ENCODE peak calls at places on chromosome 15, in ten cellular contexts. One of them, this sample, is unnamed.

GRCh38 chr15:78533331-78533730 is 6.9 kb upstream of the PSMA4 start:
- DNase-seq in activated CD8-positive, alpha-beta T cell treated with anti-CD3 and anti-CD28 coated beads, Interleukin-2, amount 10 ng/mL, durations not matched to agents 7 days and 5 days: no peak
- DNase-seq in ELF-1: no peak
- DNase-seq in esophagus squamous epithelium: no peak
- DNase-seq in GM12891: no peak
- DNase-seq in breast epithelium: no peak
- DNase-seq in activated CD4-positive, alpha-beta T cell treated with anti-CD3 and anti-CD28 coated beads for 48 hours: no peak
- DNase-seq in AG08395: no peak
- DNase-seq in fibroblast of lung: no peak
- DNase-seq in choroid plexus epithelial cell: no peak
- DNase-seq in this sample: no peak

GRCh38 chr15:67026171-67026967 is 39.0 kb upstream of the SMAD3 start:
- DNase-seq in activated CD8-positive, alpha-beta T cell treated with anti-CD3 and anti-CD28 coated beads, Interleukin-2, amount 10 ng/mL, durations not matched to agents 7 days and 5 days: no peak
- DNase-seq in ELF-1: no peak
- DNase-seq in esophagus squamous epithelium: no peak
- DNase-seq in GM12891: no peak
- DNase-seq in breast epithelium: no peak
- DNase-seq in activated CD4-positive, alpha-beta T cell treated with anti-CD3 and anti-CD28 coated beads for 48 hours: no peak
- DNase-seq in AG08395: no peak
- DNase-seq in fibroblast of lung: no peak
- DNase-seq in choroid plexus epithelial cell: no peak
- DNase-seq in this sample: no peak

GRCh38 chr15:63971427-63971805 is 74.9 kb downstream of the DAPK2 start:
- DNase-seq in activated CD8-positive, alpha-beta T cell treated with anti-CD3 and anti-CD28 coated beads, Interleukin-2, amount 10 ng/mL, durations not matched to agents 7 days and 5 days: peak
- DNase-seq in ELF-1: peak
- DNase-seq in esophagus squamous epithelium: no peak
- DNase-seq in GM12891: no peak
- DNase-seq in breast epithelium: no peak
- DNase-seq in activated CD4-positive, alpha-beta T cell treated with anti-CD3 and anti-CD28 coated beads for 48 hours: peak
- DNase-seq in AG08395: no peak
- DNase-seq in fibroblast of lung: no peak
- DNase-seq in choroid plexus epithelial cell: no peak
- DNase-seq in this sample: no peak

GRCh38 chr15:53978248-53978906 is at the start of gene UNC13C:
- DNase-seq in activated CD8-positive, alpha-beta T cell treated with anti-CD3 and anti-CD28 coated beads, Interleukin-2, amount 10 ng/mL, durations not matched to agents 7 days and 5 days: no peak
- DNase-seq in ELF-1: peak
- DNase-seq in esophagus squamous epithelium: no peak
- DNase-seq in GM12891: no peak
- DNase-seq in breast epithelium: peak
- DNase-seq in activated CD4-positive, alpha-beta T cell treated with anti-CD3 and anti-CD28 coated beads for 48 hours: peak
- DNase-seq in AG08395: no peak
- DNase-seq in fibroblast of lung: no peak
- DNase-seq in choroid plexus epithelial cell: no peak
- DNase-seq in this sample: peak

GRCh38 chr15:59685737-59686297 is 3.3 kb downstream of the BNIP2 start:
- DNase-seq in activated CD8-positive, alpha-beta T cell treated with anti-CD3 and anti-CD28 coated beads, Interleukin-2, amount 10 ng/mL, durations not matched to agents 7 days and 5 days: no peak
- DNase-seq in ELF-1: no peak
- DNase-seq in esophagus squamous epithelium: no peak
- DNase-seq in GM12891: no peak
- DNase-seq in breast epithelium: no peak
- DNase-seq in activated CD4-positive, alpha-beta T cell treated with anti-CD3 and anti-CD28 coated beads for 48 hours: no peak
- DNase-seq in AG08395: peak
- DNase-seq in fibroblast of lung: peak
- DNase-seq in choroid plexus epithelial cell: peak
- DNase-seq in this sample: no peak

GRCh38 chr15:37585966-37586656 is 348.3 kb upstream of the TMCO5A start:
- DNase-seq in activated CD8-positive, alpha-beta T cell treated with anti-CD3 and anti-CD28 coated beads, Interleukin-2, amount 10 ng/mL, durations not matched to agents 7 days and 5 days: no peak
- DNase-seq in ELF-1: no peak
- DNase-seq in esophagus squamous epithelium: no peak
- DNase-seq in GM12891: no peak
- DNase-seq in breast epithelium: no peak
- DNase-seq in activated CD4-positive, alpha-beta T cell treated with anti-CD3 and anti-CD28 coated beads for 48 hours: no peak
- DNase-seq in AG08395: peak
- DNase-seq in fibroblast of lung: peak
- DNase-seq in choroid plexus epithelial cell: peak
- DNase-seq in this sample: no peak

GRCh38 chr15:71496336-71496955 is 313.9 kb upstream of the NR2E3 start:
- DNase-seq in activated CD8-positive, alpha-beta T cell treated with anti-CD3 and anti-CD28 coated beads, Interleukin-2, amount 10 ng/mL, durations not matched to agents 7 days and 5 days: no peak
- DNase-seq in ELF-1: no peak
- DNase-seq in esophagus squamous epithelium: no peak
- DNase-seq in GM12891: no peak
- DNase-seq in breast epithelium: no peak
- DNase-seq in activated CD4-positive, alpha-beta T cell treated with anti-CD3 and anti-CD28 coated beads for 48 hours: no peak
- DNase-seq in AG08395: peak
- DNase-seq in fibroblast of lung: peak
- DNase-seq in choroid plexus epithelial cell: no peak
- DNase-seq in this sample: no peak

GRCh38 chr15:28881600-28881999 is 4.2 kb upstream of the APBA2 start:
- DNase-seq in activated CD8-positive, alpha-beta T cell treated with anti-CD3 and anti-CD28 coated beads, Interleukin-2, amount 10 ng/mL, durations not matched to agents 7 days and 5 days: no peak
- DNase-seq in ELF-1: no peak
- DNase-seq in esophagus squamous epithelium: no peak
- DNase-seq in GM12891: no peak
- DNase-seq in breast epithelium: no peak
- DNase-seq in activated CD4-positive, alpha-beta T cell treated with anti-CD3 and anti-CD28 coated beads for 48 hours: no peak
- DNase-seq in AG08395: no peak
- DNase-seq in fibroblast of lung: no peak
- DNase-seq in choroid plexus epithelial cell: no peak
- DNase-seq in this sample: no peak

GRCh38 chr15:61621146-61621545 is 392.0 kb upstream of the RORA start:
- DNase-seq in activated CD8-positive, alpha-beta T cell treated with anti-CD3 and anti-CD28 coated beads, Interleukin-2, amount 10 ng/mL, durations not matched to agents 7 days and 5 days: peak
- DNase-seq in ELF-1: peak
- DNase-seq in esophagus squamous epithelium: no peak
- DNase-seq in GM12891: no peak
- DNase-seq in breast epithelium: no peak
- DNase-seq in activated CD4-positive, alpha-beta T cell treated with anti-CD3 and anti-CD28 coated beads for 48 hours: peak
- DNase-seq in AG08395: peak
- DNase-seq in fibroblast of lung: no peak
- DNase-seq in choroid plexus epithelial cell: peak
- DNase-seq in this sample: peak

GRCh38 chr15:65132841-65133549 is 613 bp downstream of the PDCD7 start:
- DNase-seq in activated CD8-positive, alpha-beta T cell treated with anti-CD3 and anti-CD28 coated beads, Interleukin-2, amount 10 ng/mL, durations not matched to agents 7 days and 5 days: peak
- DNase-seq in ELF-1: peak
- DNase-seq in esophagus squamous epithelium: no peak
- DNase-seq in GM12891: peak
- DNase-seq in breast epithelium: no peak
- DNase-seq in activated CD4-positive, alpha-beta T cell treated with anti-CD3 and anti-CD28 coated beads for 48 hours: peak
- DNase-seq in AG08395: peak
- DNase-seq in fibroblast of lung: peak
- DNase-seq in choroid plexus epithelial cell: peak
- DNase-seq in this sample: peak

GRCh38 chr15:76345880-76346665 is 9.5 kb downstream of the ISL2 start:
- DNase-seq in activated CD8-positive, alpha-beta T cell treated with anti-CD3 and anti-CD28 coated beads, Interleukin-2, amount 10 ng/mL, durations not matched to agents 7 days and 5 days: no peak
- DNase-seq in ELF-1: peak
- DNase-seq in esophagus squamous epithelium: no peak
- DNase-seq in GM12891: peak
- DNase-seq in breast epithelium: no peak
- DNase-seq in activated CD4-positive, alpha-beta T cell treated with anti-CD3 and anti-CD28 coated beads for 48 hours: peak
- DNase-seq in AG08395: no peak
- DNase-seq in fibroblast of lung: no peak
- DNase-seq in choroid plexus epithelial cell: no peak
- DNase-seq in this sample: no peak

GRCh38 chr15:64507293-64507802 is 47.0 kb downstream of the ZNF609 start:
- DNase-seq in activated CD8-positive, alpha-beta T cell treated with anti-CD3 and anti-CD28 coated beads, Interleukin-2, amount 10 ng/mL, durations not matched to agents 7 days and 5 days: peak
- DNase-seq in ELF-1: peak
- DNase-seq in esophagus squamous epithelium: no peak
- DNase-seq in GM12891: peak
- DNase-seq in breast epithelium: peak
- DNase-seq in activated CD4-positive, alpha-beta T cell treated with anti-CD3 and anti-CD28 coated beads for 48 hours: peak
- DNase-seq in AG08395: peak
- DNase-seq in fibroblast of lung: peak
- DNase-seq in choroid plexus epithelial cell: peak
- DNase-seq in this sample: peak

GRCh38 chr15:90869601-90870353 is 1.4 kb downstream of the FURIN start:
- DNase-seq in activated CD8-positive, alpha-beta T cell treated with anti-CD3 and anti-CD28 coated beads, Interleukin-2, amount 10 ng/mL, durations not matched to agents 7 days and 5 days: peak
- DNase-seq in ELF-1: peak
- DNase-seq in esophagus squamous epithelium: no peak
- DNase-seq in GM12891: no peak
- DNase-seq in breast epithelium: no peak
- DNase-seq in activated CD4-positive, alpha-beta T cell treated with anti-CD3 and anti-CD28 coated beads for 48 hours: peak
- DNase-seq in AG08395: peak
- DNase-seq in fibroblast of lung: peak
- DNase-seq in choroid plexus epithelial cell: peak
- DNase-seq in this sample: peak

GRCh38 chr15:64837502-64837901 is 4.2 kb upstream of the PLEKHO2 start:
- DNase-seq in activated CD8-positive, alpha-beta T cell treated with anti-CD3 and anti-CD28 coated beads, Interleukin-2, amount 10 ng/mL, durations not matched to agents 7 days and 5 days: peak
- DNase-seq in ELF-1: no peak
- DNase-seq in esophagus squamous epithelium: no peak
- DNase-seq in GM12891: no peak
- DNase-seq in breast epithelium: no peak
- DNase-seq in activated CD4-positive, alpha-beta T cell treated with anti-CD3 and anti-CD28 coated beads for 48 hours: peak
- DNase-seq in AG08395: no peak
- DNase-seq in fibroblast of lung: no peak
- DNase-seq in choroid plexus epithelial cell: no peak
- DNase-seq in this sample: no peak

GRCh38 chr15:35994861-35995260 is 448.9 kb upstream of the DPH6 start:
- DNase-seq in activated CD8-positive, alpha-beta T cell treated with anti-CD3 and anti-CD28 coated beads, Interleukin-2, amount 10 ng/mL, durations not matched to agents 7 days and 5 days: no peak
- DNase-seq in ELF-1: no peak
- DNase-seq in esophagus squamous epithelium: no peak
- DNase-seq in GM12891: no peak
- DNase-seq in breast epithelium: no peak
- DNase-seq in activated CD4-positive, alpha-beta T cell treated with anti-CD3 and anti-CD28 coated beads for 48 hours: no peak
- DNase-seq in AG08395: no peak
- DNase-seq in fibroblast of lung: no peak
- DNase-seq in choroid plexus epithelial cell: no peak
- DNase-seq in this sample: no peak

GRCh38 chr15:63564093-63564492 is 33.1 kb upstream of the FBXL22 start:
- DNase-seq in activated CD8-positive, alpha-beta T cell treated with anti-CD3 and anti-CD28 coated beads, Interleukin-2, amount 10 ng/mL, durations not matched to agents 7 days and 5 days: no peak
- DNase-seq in ELF-1: no peak
- DNase-seq in esophagus squamous epithelium: no peak
- DNase-seq in GM12891: no peak
- DNase-seq in breast epithelium: no peak
- DNase-seq in activated CD4-positive, alpha-beta T cell treated with anti-CD3 and anti-CD28 coated beads for 48 hours: no peak
- DNase-seq in AG08395: no peak
- DNase-seq in fibroblast of lung: no peak
- DNase-seq in choroid plexus epithelial cell: no peak
- DNase-seq in this sample: no peak

GRCh38 chr15:81268881-81269601 is 54.9 kb downstream of the STARD5 start:
- DNase-seq in activated CD8-positive, alpha-beta T cell treated with anti-CD3 and anti-CD28 coated beads, Interleukin-2, amount 10 ng/mL, durations not matched to agents 7 days and 5 days: peak
- DNase-seq in ELF-1: no peak
- DNase-seq in esophagus squamous epithelium: no peak
- DNase-seq in GM12891: no peak
- DNase-seq in breast epithelium: no peak
- DNase-seq in activated CD4-positive, alpha-beta T cell treated with anti-CD3 and anti-CD28 coated beads for 48 hours: no peak
- DNase-seq in AG08395: no peak
- DNase-seq in fibroblast of lung: no peak
- DNase-seq in choroid plexus epithelial cell: no peak
- DNase-seq in this sample: no peak

GRCh38 chr15:37112171-37112570 is 11.8 kb upstream of the MEIS2 start:
- DNase-seq in activated CD8-positive, alpha-beta T cell treated with anti-CD3 and anti-CD28 coated beads, Interleukin-2, amount 10 ng/mL, durations not matched to agents 7 days and 5 days: no peak
- DNase-seq in ELF-1: no peak
- DNase-seq in esophagus squamous epithelium: no peak
- DNase-seq in GM12891: no peak
- DNase-seq in breast epithelium: no peak
- DNase-seq in activated CD4-positive, alpha-beta T cell treated with anti-CD3 and anti-CD28 coated beads for 48 hours: no peak
- DNase-seq in AG08395: no peak
- DNase-seq in fibroblast of lung: no peak
- DNase-seq in choroid plexus epithelial cell: no peak
- DNase-seq in this sample: no peak

GRCh38 chr15:68493629-68494028 is 61.7 kb upstream of the ITGA11 start:
- DNase-seq in activated CD8-positive, alpha-beta T cell treated with anti-CD3 and anti-CD28 coated beads, Interleukin-2, amount 10 ng/mL, durations not matched to agents 7 days and 5 days: no peak
- DNase-seq in ELF-1: no peak
- DNase-seq in esophagus squamous epithelium: no peak
- DNase-seq in GM12891: no peak
- DNase-seq in breast epithelium: no peak
- DNase-seq in activated CD4-positive, alpha-beta T cell treated with anti-CD3 and anti-CD28 coated beads for 48 hours: no peak
- DNase-seq in AG08395: no peak
- DNase-seq in fibroblast of lung: no peak
- DNase-seq in choroid plexus epithelial cell: no peak
- DNase-seq in this sample: no peak

This sample was measured in Caki2.